ENCODE peak calls at places on chromosome 20, in six cellular contexts. F is fibroblast of pulmonary artery; L is HFF-Myc; I is AG04449; J is activated CD4-positive, alpha-beta T cell treated with anti-CD3 and anti-CD28 coated beads for 4 hours; T is body of pancreas. G is an unnamed sample.

GRCh38 chr20:14711681-14712080 is 374.3 kb upstream of the FLRT3 start:
- DNase-seq in F (peak; percentile 24), L (no peak), I (no peak), J (no peak), T (no peak), G (no peak)

GRCh38 chr20:20872420-20872819 is 160.0 kb upstream of the RALGAPA2 start:
- DNase-seq in F (no peak), L (no peak), I (no peak), J (no peak), T (no peak), G (no peak)

GRCh38 chr20:63855363-63856110 is 5.8 kb upstream of the ABHD16B start:
- DNase-seq in F (no peak), L (no peak), I (no peak), J (no peak), T (no peak), G (no peak)

GRCh38 chr20:4173142-4173541 is 157.8 kb upstream of the RNF24 start:
- DNase-seq in F (no peak), L (no peak), I (no peak), J (no peak), T (no peak), G (no peak)

GRCh38 chr20:60352580-60352979 is 394.4 kb downstream of the CDH26 start:
- DNase-seq in F (no peak), L (no peak), I (no peak), J (no peak), T (no peak), G (no peak)

GRCh38 chr20:33919653-33920052 is 74.1 kb upstream of the RALY start:
- DNase-seq in F (no peak), L (no peak), I (no peak), J (no peak), T (no peak), G (no peak)

GRCh38 chr20:22346716-22347115 is 237.7 kb downstream of the FOXA2 start:
- DNase-seq in F (no peak), L (no peak), I (no peak), J (no peak), T (no peak), G (no peak)

GRCh38 chr20:2930538-2930937 is 57.3 kb downstream of the PTPRA start:
- DNase-seq in F (no peak), L (no peak), I (no peak), J (no peak), T (no peak), G (no peak)

GRCh38 chr20:62088258-62089127 is 22.8 kb upstream of the TAF4 start:
- DNase-seq in F (peak; percentile 92), L (peak; percentile 81), I (no peak), J (no peak), T (no peak), G (peak; percentile 29)

GRCh38 chr20:46070215-46070910 is 19.4 kb downstream of the NCOA5 start:
- DNase-seq in F (peak; percentile 75), L (no peak), I (peak; percentile 60), J (no peak), T (no peak), G (peak; percentile 15)

GRCh38 chr20:36092424-36093024 is 62.0 kb upstream of the EPB41L1 start:
- DNase-seq in F (no peak), L (no peak), I (no peak), J (peak; percentile 2), T (peak; percentile 50), G (no peak)

GRCh38 chr20:47297746-47298145 is 58.8 kb downstream of the ZMYND8 start:
- DNase-seq in F (no peak), L (no peak), I (no peak), J (no peak), T (no peak), G (no peak)

GRCh38 chr20:17992847-17993508 is 24.2 kb downstream of the MGME1 start:
- DNase-seq in F (peak; percentile 35), L (no peak), I (no peak), J (no peak), T (no peak), G (no peak)

GRCh38 chr20:25534845-25535244 is 50.5 kb downstream of the NINL start:
- DNase-seq in F (no peak), L (no peak), I (no peak), J (no peak), T (no peak), G (no peak)

GRCh38 chr20:4617484-4617883 is 104.2 kb upstream of the PRND start:
- DNase-seq in F (no peak), L (no peak), I (no peak), J (no peak), T (no peak), G (no peak)

GRCh38 chr20:38471987-38472512 is 593 bp upstream of the RALGAPB start:
- DNase-seq in F (no peak), L (no peak), I (no peak), J (no peak), T (no peak), G (no peak)

GRCh38 chr20:2694519-2694918 is 1.9 kb downstream of the EBF4 start:
- DNase-seq in F (no peak), L (no peak), I (no peak), J (no peak), T (no peak), G (no peak)

GRCh38 chr20:47927385-47927851 is 142.1 kb upstream of the SULF2 start:
- DNase-seq in F (no peak), L (peak; percentile 81), I (no peak), J (no peak), T (no peak), G (no peak)

GRCh38 chr20:40470313-40471260 is 218.4 kb downstream of the MAFB start:
- DNase-seq in F (no peak), L (no peak), I (no peak), J (no peak), T (no peak), G (no peak)

GRCh38 chr20:58498445-58499068 is 16.6 kb downstream of the APCDD1L start:
- DNase-seq in F (no peak), L (no peak), I (no peak), J (no peak), T (no peak), G (no peak)

GRCh38 chr20:38201356-38201755 is 36.3 kb upstream of the TGM2 start:
- DNase-seq in F (peak; percentile 68), L (peak; percentile 36), I (no peak), J (no peak), T (no peak), G (peak; percentile 45)

GRCh38 chr20:45890997-45891983 is at the start of the genes CTSA and NEURL2:
- DNase-seq in F (peak; percentile 95), L (no peak), I (peak; percentile 54), J (peak; percentile 87), T (peak; percentile 93), G (peak; percentile 91)

GRCh38 chr20:9912858-9913434 is 74.1 kb upstream of the PAK5 start:
- DNase-seq in F (peak; percentile 63), L (peak; percentile 31), I (peak; percentile 3), J (peak; percentile 6), T (peak; percentile 62), G (peak; percentile 4)

GRCh38 chr20:18692453-18692852 is 104.6 kb downstream of the DTD1 start:
- DNase-seq in F (no peak), L (no peak), I (no peak), J (no peak), T (no peak), G (no peak)

G was measured in AG09319.